ENCODE peak calls at places on chromosome 10, in five cellular contexts. H is colonic mucosa, X is sigmoid colon, T is DND-41, V is neural progenitor cell. C is an unnamed sample.

GRCh38 chr10:22658745-22659410 is 55.5 kb downstream of the PIP4K2A start:
- DNase-seq in X (no peak), V (no peak), H (no peak), T (no peak), C (no peak)

GRCh38 chr10:102639527-102639926 is 4.8 kb upstream of the TRIM8 start:
- DNase-seq in V (no peak), T (no peak), X (no peak), H (no peak), C (no peak)

GRCh38 chr10:91162050-91162494 is 58.4 kb upstream of the PCGF5 start:
- DNase-seq in V (no peak), T (peak; percentile 27), H (no peak), X (no peak), C (no peak)

GRCh38 chr10:76291175-76291574 is 859.8 kb downstream of the LRMDA start:
- DNase-seq in H (no peak), V (no peak), X (no peak), T (no peak), C (no peak)

GRCh38 chr10:30639946-30640786 is 10.6 kb upstream of the LYZL2 start:
- DNase-seq in H (no peak), T (peak; percentile 15), X (no peak), V (peak; percentile 58), C (no peak)

GRCh38 chr10:83518779-83519178 is 620.5 kb upstream of the GHITM start:
- DNase-seq in X (no peak), H (no peak), T (no peak), V (no peak), C (no peak)

GRCh38 chr10:35626971-35627507 is 15.1 kb downstream of the FZD8 start:
- DNase-seq in H (no peak), X (no peak), T (no peak), V (no peak), C (no peak)

GRCh38 chr10:97673736-97674525 is 13.1 kb downstream of the AVPI1 start:
- DNase-seq in T (peak; percentile 34), X (no peak), H (no peak), V (no peak), C (no peak)

GRCh38 chr10:10092581-10092980 is 925.1 kb upstream of the CELF2 start:
- DNase-seq in V (peak; percentile 66), H (no peak), X (no peak), T (no peak), C (no peak)

GRCh38 chr10:29377333-29377961 is 88.6 kb downstream of the LYZL1 start:
- DNase-seq in V (peak; percentile 29), T (peak; percentile 26), X (no peak), H (no peak), C (no peak)

GRCh38 chr10:125148021-125148439 is 12.3 kb downstream of the CTBP2 start:
- DNase-seq in H (peak; percentile 51), V (no peak), X (peak; percentile 86), T (peak; percentile 20), C (no peak)

GRCh38 chr10:125144693-125145623 is 15.4 kb downstream of the CTBP2 start:
- DNase-seq in X (no peak), T (peak; percentile 20), V (peak; percentile 58), H (no peak), C (no peak)

GRCh38 chr10:125148576-125148975 is 11.8 kb downstream of the CTBP2 start:
- DNase-seq in X (no peak), H (no peak), T (no peak), V (no peak), C (no peak)

GRCh38 chr10:125145636-125146035 is 14.7 kb downstream of the CTBP2 start:
- DNase-seq in H (no peak), X (no peak), T (no peak), V (no peak), C (no peak)

GRCh38 chr10:125146791-125147604 is 13.4 kb downstream of the CTBP2 start:
- DNase-seq in V (no peak), T (peak; percentile 11), H (peak; percentile 45), X (no peak), C (no peak)
- H3K4me3 ChIP-seq in V (no peak overlapping the region), T (no peak overlapping the region), H (no peak overlapping the region), X (no peak overlapping the region), C (peak overlapping the region; percentile 0)

GRCh38 chr10:47165711-47166404 is 134.1 kb upstream of the GDF10 start:
- DNase-seq in H (no peak), T (no peak), X (peak; percentile 91), V (no peak), C (peak; percentile 29)
- TF ChIP-seq CTCF in H (no peak), T (no peak), X (no peak), V (no peak), C (no peak)

GRCh38 chr10:119283818-119284217 is 76.4 kb downstream of the GRK5 start:
- DNase-seq in V (no peak), X (peak; percentile 89), T (peak; percentile 28), H (no peak), C (peak; percentile 42)

GRCh38 chr10:119284679-119285096 is 77.3 kb downstream of the GRK5 start:
- DNase-seq in T (no peak), X (peak; percentile 88), H (no peak), V (no peak), C (no peak)

GRCh38 chr10:119282446-119282845 is 75.1 kb downstream of the GRK5 start:
- DNase-seq in X (no peak), T (no peak), V (no peak), H (no peak), C (no peak)

GRCh38 chr10:119281581-119282071 is 74.3 kb downstream of the GRK5 start:
- DNase-seq in V (no peak), H (no peak), T (no peak), X (peak; percentile 92), C (peak; percentile 50)

GRCh38 chr10:119283387-119283786 is 76.0 kb downstream of the GRK5 start:
- DNase-seq in X (no peak), V (no peak), H (no peak), T (no peak), C (no peak)
- H3K27ac ChIP-seq in X (peak overlapping the region; percentile 46), V (no peak overlapping the region), H (no peak overlapping the region), T (no peak overlapping the region), C (peak overlapping the region; percentile 46)

GRCh38 chr10:89153086-89153485 is 54.0 kb downstream of the CH25H start:
- DNase-seq in X (no peak), T (no peak), V (no peak), H (no peak), C (no peak)
- H3K4me3 ChIP-seq in X (no peak overlapping the region), T (no peak overlapping the region), V (no peak overlapping the region), H (no peak overlapping the region), C (no peak overlapping the region)

GRCh38 chr10:49185213-49185612 is 3.0 kb downstream of the TMEM273 start:
- DNase-seq in X (no peak), V (no peak), H (no peak), T (no peak), C (no peak)

GRCh38 chr10:49187044-49187484 is 1.1 kb downstream of the TMEM273 start:
- DNase-seq in X (no peak), H (peak; percentile 18), T (no peak), V (no peak), C (no peak)

GRCh38 chr10:49189422-49189821 is 1.2 kb upstream of the TMEM273 start:
- DNase-seq in H (no peak), V (no peak), T (no peak), X (no peak), C (no peak)

GRCh38 chr10:49186613-49187012 is 1.6 kb downstream of the TMEM273 start:
- DNase-seq in V (no peak), X (no peak), H (no peak), T (no peak), C (no peak)

GRCh38 chr10:49187950-49188761 is at the start of gene TMEM273:
- DNase-seq in V (peak; percentile 65), X (peak; percentile 85), H (peak; percentile 59), T (peak; percentile 70), C (peak; percentile 68)
- TF ChIP-seq CTCF in V (no peak), X (no peak), H (no peak), T (no peak), C (no peak)

GRCh38 chr10:5888352-5888751 is 1.3 kb downstream of the ANKRD16 start:
- DNase-seq in T (no peak), H (peak; percentile 27), X (no peak), V (no peak), C (no peak)
- H3K27ac ChIP-seq in T (no peak overlapping the region), H (no peak overlapping the region), X (peak overlapping the region; percentile 91), V (no peak overlapping the region), C (peak overlapping the region; percentile 96)